ENCODE peak calls at places on chromosomes 16 and 17, in six cellular contexts. Z is K562, N is HCT116, F is endothelial cell of umbilical vein, Q is H1, E is SK-N-SH. I is an unnamed sample.
A peak's percentile ranks its signal among the peaks of the same experiment; 100 is the strongest.

GRCh38 chr17:79849953-79850352 is 10.7 kb upstream of the CBX4 start:
- DNase-seq in Z (no peak), N (no peak), F (no peak), Q (no peak), E (no peak), I (no peak)

GRCh38 chr16:85245307-85246172 is 133.3 kb upstream of the CIBAR2 start:
- DNase-seq in Z (peak; percentile 81), N (peak; percentile 57), F (peak; percentile 53), Q (no peak), E (peak; percentile 82), I (no peak)

GRCh38 chr17:48376926-48377325 is 53.1 kb downstream of the SKAP1 start:
- DNase-seq in Z (no peak), N (no peak), F (no peak), Q (no peak), E (no peak), I (no peak)

GRCh38 chr16:24713379-24713778 is 16.1 kb upstream of the TNRC6A start:
- DNase-seq in Z (no peak), N (no peak), F (no peak), Q (no peak), E (no peak), I (no peak)

GRCh38 chr17:42759982-42760651 is 910 bp upstream of the RAMP2 start:
- DNase-seq in Z (no peak), N (no peak), F (peak; percentile 40), Q (no peak), E (no peak), I (no peak)

GRCh38 chr16:28092721-28093382 is 29.3 kb upstream of the GSG1L start:
- DNase-seq in Z (no peak), N (no peak), F (no peak), Q (peak; percentile 59), E (peak; percentile 60), I (no peak)

GRCh38 chr16:71552698-71553503 is 24.0 kb downstream of the TAT start:
- DNase-seq in Z (peak; percentile 22), N (peak; percentile 6), F (no peak), Q (no peak), E (no peak), I (no peak)

GRCh38 chr16:85428899-85429775 is 184.0 kb upstream of the GSE1 start:
- DNase-seq in Z (no peak), N (no peak), F (no peak), Q (no peak), E (no peak), I (no peak)

GRCh38 chr17:12579245-12579644 is 86.4 kb upstream of the MYOCD start:
- DNase-seq in Z (no peak), N (no peak), F (no peak), Q (no peak), E (no peak), I (no peak)

GRCh38 chr16:68287276-68288251 is 23.2 kb downstream of the SLC7A6OS start:
- DNase-seq in Z (peak; percentile 36), N (no peak), F (peak; percentile 89), Q (no peak), E (no peak), I (no peak)

GRCh38 chr17:6755731-6756184 is at the start of gene XAF1:
- DNase-seq in Z (no peak), N (no peak), F (peak; percentile 78), Q (no peak), E (no peak), I (no peak)
- H3K9ac ChIP-seq in Z (no peak within 1 kb of the TSS), N (no peak within 1 kb of the TSS), F (peak within 1 kb of the TSS; percentile 48), Q (no peak within 1 kb of the TSS), E (no peak within 1 kb of the TSS), I (no peak within 1 kb of the TSS)

GRCh38 chr17:70905796-70906195 is 736.5 kb downstream of the KCNJ2 start:
- DNase-seq in Z (no peak), N (peak; percentile 21), F (no peak), Q (no peak), E (no peak), I (no peak)

GRCh38 chr17:70901870-70902269 is 732.5 kb downstream of the KCNJ2 start:
- DNase-seq in Z (no peak), N (no peak), F (no peak), Q (no peak), E (no peak), I (no peak)

DNA sequence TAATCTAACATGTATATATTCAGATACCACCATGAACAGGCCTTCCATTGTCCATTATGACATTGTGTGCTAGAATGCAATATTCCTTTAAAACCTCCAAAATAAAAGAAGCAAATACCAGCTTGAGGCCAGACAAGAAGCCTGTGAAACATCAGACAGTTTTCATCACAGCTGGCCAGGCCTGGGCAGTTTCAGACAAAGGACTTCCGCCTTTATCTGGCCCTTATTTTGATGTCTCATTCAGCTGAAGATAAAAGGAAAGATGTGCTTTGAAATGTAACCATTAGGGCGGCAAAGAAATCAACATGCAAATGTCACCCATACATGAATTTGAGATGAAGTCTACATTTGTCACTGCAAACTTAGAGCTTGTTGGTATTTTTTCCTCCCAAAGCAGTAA is 737.5 kb downstream of the KCNJ2 start:
- DNase-seq in Z (no peak), N (no peak), F (no peak), Q (no peak), E (peak; percentile 64), I (no peak)
- H3K27ac ChIP-seq in Z (no peak overlapping the region), N (no peak overlapping the region), F (no peak overlapping the region), Q (no peak overlapping the region), E (peak overlapping the region; percentile 74), I (no peak overlapping the region)

DNA sequence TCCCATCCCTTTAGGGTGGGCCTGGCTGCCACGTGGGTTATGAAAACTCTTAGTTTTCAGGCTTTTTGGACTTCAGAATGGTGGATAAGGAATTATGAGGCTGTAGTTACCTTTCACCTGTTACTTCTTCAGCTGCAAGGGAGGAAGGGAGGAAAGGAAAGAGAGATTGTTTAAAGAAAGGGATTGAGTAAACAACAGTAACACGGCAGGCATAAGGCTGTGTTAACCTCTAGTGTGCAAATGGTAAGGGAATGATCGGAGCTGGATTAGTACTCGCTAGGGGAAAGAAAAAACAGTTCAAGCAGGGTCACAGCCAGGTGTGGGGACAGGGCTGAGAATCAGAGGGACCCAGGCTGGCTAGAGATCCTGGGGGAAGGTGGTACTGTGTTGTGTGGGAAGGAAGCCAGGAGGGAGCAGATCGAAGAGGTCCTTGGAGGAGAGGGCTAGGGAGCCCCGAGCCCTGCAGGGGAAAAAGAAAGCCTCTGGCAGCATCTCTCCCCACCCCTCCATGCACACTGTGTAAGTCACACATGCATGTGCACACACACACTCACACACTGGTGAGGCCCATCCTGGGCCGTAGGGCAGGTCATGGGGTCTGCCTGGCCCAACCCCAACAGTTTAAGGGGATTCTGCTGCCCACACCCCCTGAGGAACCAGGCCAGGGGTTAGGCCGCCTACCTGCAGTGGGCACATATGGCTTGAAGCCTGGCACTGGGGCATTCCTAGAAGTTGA is 49.7 kb downstream of the SNX20 start:
- DNase-seq in Z (no peak), N (no peak), F (no peak), Q (no peak), E (no peak), I (no peak)
- TF ChIP-seq POLR2AphosphoS5 in Z (no peak), N (no peak), F (no peak), Q (no peak), E (no peak), I (no peak)

GRCh38 chr17:6374271-6374691 is 60.6 kb downstream of the AIPL1 start:
- DNase-seq in Z (no peak), N (peak; percentile 61), F (no peak), Q (no peak), E (no peak), I (no peak)
- H3K9ac ChIP-seq in Z (no peak overlapping the region), N (no peak overlapping the region), F (no peak overlapping the region), Q (no peak overlapping the region), E (no peak overlapping the region), I (no peak overlapping the region)

GRCh38 chr16:4957720-4958509 is at the start of gene SEC14L5:
- DNase-seq in Z (peak; percentile 98), N (peak; percentile 98), F (peak; percentile 98), Q (peak; percentile 99), E (peak; percentile 100), I (peak; percentile 91)
- H3K27ac ChIP-seq in Z (no peak within 1 kb of the TSS), N (peak within 1 kb of the TSS; percentile 42), F (no peak within 1 kb of the TSS), Q (no peak within 1 kb of the TSS), E (no peak within 1 kb of the TSS), I (no peak within 1 kb of the TSS)

DNA sequence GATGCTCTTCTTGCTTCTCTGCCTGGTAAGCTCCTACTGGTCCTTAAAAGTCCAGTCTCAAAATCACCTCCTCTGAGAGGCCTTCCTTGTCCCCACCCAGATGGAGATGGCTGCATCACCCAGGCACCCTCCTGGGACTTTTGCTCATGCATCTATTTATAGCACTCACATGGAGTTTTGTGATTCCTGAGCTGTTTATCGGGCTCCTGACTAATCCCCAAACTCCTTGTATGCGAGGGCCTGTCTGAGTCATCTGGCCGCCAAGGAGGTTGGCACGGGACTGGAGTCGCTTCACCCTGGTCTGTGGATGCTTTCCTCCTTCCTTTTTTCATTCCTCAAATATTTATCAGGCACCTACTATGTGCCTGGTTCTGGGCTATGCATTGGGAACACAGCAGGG is 2.3 kb upstream of the MAP2K3 start:
- DNase-seq in Z (no peak), N (peak; percentile 67), F (peak; percentile 64), Q (no peak), E (no peak), I (no peak)
- TF ChIP-seq POLR2AphosphoS5 in Z (no peak), N (peak; percentile 42), F (no peak), Q (no peak), E (peak; percentile 59), I (no peak)

GRCh38 chr16:30094541-30095165 is 1.4 kb downstream of the YPEL3 start:
- DNase-seq in Z (peak; percentile 72), N (no peak), F (no peak), Q (no peak), E (no peak), I (no peak)
- H3K9ac ChIP-seq in Z (peak overlapping the region; percentile 88), N (no peak overlapping the region), F (no peak overlapping the region), Q (no peak overlapping the region), E (no peak overlapping the region), I (no peak overlapping the region)

DNA sequence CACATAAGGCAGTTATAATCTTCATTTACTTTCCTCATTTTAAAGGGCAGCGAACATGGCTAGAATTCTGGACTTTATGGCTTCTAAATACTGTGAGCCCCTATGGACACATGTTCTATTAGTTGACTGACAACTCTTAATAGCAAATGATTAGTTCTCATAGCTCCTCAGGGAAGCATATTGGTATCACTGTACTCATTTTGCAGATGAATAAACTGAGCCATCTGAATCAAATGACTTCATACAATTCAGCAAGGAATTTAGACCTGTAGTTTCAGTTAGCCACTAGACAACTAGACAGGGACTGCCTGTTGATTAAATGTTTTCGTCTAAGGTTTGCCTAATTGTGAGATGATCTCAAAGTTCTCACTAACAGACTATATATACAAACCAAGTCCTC is 9.7 kb downstream of the TOB1 start:
- DNase-seq in Z (no peak), N (no peak), F (no peak), Q (no peak), E (no peak), I (no peak)
- H3K27ac ChIP-seq in Z (no peak overlapping the region), N (no peak overlapping the region), F (no peak overlapping the region), Q (no peak overlapping the region), E (no peak overlapping the region), I (no peak overlapping the region)

GRCh38 chr17:74380086-74380958 is 13.0 kb downstream of the GPR142 start:
- DNase-seq in Z (no peak), N (peak; percentile 54), F (no peak), Q (no peak), E (no peak), I (no peak)
- TF ChIP-seq POLR2AphosphoS5 in Z (no peak), N (no peak), F (no peak), Q (no peak), E (no peak), I (no peak)